ENCODE peak calls at places on chromosomes 3 and 15, in six cellular contexts. C is CD8-positive, alpha-beta T cell; L is CD4-positive, CD25-positive, alpha-beta regulatory T cell; P is body of pancreas; O is fibroblast of lung; M is aorta. I is an unnamed sample.

GRCh38 chr3:100171211-100171700 is 57.0 kb upstream of the FILIP1L start:
- DNase-seq in P (no peak), C (no peak), M (no peak), O (no peak), L (no peak), I (no peak)

GRCh38 chr3:31798840-31799239 is 182.2 kb downstream of the OSBPL10 start:
- DNase-seq in M (no peak), C (no peak), O (no peak), P (no peak), L (no peak), I (no peak)

GRCh38 chr15:70345251-70346019 is 247.7 kb upstream of the TLE3 start:
- DNase-seq in L (no peak), P (no peak), O (no peak), M (no peak), C (peak; percentile 8), I (no peak)

GRCh38 chr3:66441124-66441523 is 59.7 kb downstream of the LRIG1 start:
- DNase-seq in O (peak; percentile 40), L (no peak), M (no peak), P (no peak), C (no peak), I (no peak)

GRCh38 chr15:89172921-89173320 is 48.5 kb downstream of the RLBP1 start:
- DNase-seq in M (no peak), L (no peak), P (no peak), C (no peak), O (no peak), I (no peak)

GRCh38 chr15:77870195-77871065 is 207.1 kb downstream of the TBC1D2B start:
- DNase-seq in P (peak; percentile 76), M (peak; percentile 87), L (no peak), O (peak; percentile 60), C (peak; percentile 25), I (peak; percentile 65)

GRCh38 chr3:166071-166470 is 30.5 kb upstream of the CHL1 start:
- DNase-seq in P (no peak), L (no peak), O (no peak), C (no peak), M (no peak), I (no peak)

GRCh38 chr3:60517134-60517533 is 734.1 kb downstream of the FHIT start:
- DNase-seq in L (no peak), C (no peak), M (no peak), O (no peak), P (no peak), I (no peak)

GRCh38 chr3:28188686-28189085 is 52.7 kb upstream of the CMC1 start:
- DNase-seq in M (no peak), L (no peak), P (no peak), C (no peak), O (no peak), I (no peak)
- H3K4me1 ChIP-seq in M (no peaks in the 10 kb centered on the region), L (no peaks in the 10 kb centered on the region), P (no peaks in the 10 kb centered on the region), C (no peaks in the 10 kb centered on the region), O (no peaks in the 10 kb centered on the region), I (no peaks in the 10 kb centered on the region)

GRCh38 chr3:15647629-15648167 is 46.2 kb downstream of the BTD start:
- DNase-seq in M (no peak), L (no peak), P (peak; percentile 83), C (peak; percentile 58), O (peak; percentile 91), I (no peak)

GRCh38 chr3:15645246-15645645 is 43.7 kb downstream of the BTD start:
- DNase-seq in M (no peak), C (no peak), O (no peak), L (no peak), P (no peak), I (no peak)

GRCh38 chr3:15649341-15649740 is 47.8 kb downstream of the BTD start:
- DNase-seq in M (no peak), C (no peak), P (no peak), O (no peak), L (no peak), I (no peak)

GRCh38 chr3:15646924-15647511 is 45.5 kb downstream of the BTD start:
- DNase-seq in P (peak; percentile 66), C (no peak), M (peak; percentile 84), L (no peak), O (peak; percentile 99), I (peak; percentile 75)

DNA sequence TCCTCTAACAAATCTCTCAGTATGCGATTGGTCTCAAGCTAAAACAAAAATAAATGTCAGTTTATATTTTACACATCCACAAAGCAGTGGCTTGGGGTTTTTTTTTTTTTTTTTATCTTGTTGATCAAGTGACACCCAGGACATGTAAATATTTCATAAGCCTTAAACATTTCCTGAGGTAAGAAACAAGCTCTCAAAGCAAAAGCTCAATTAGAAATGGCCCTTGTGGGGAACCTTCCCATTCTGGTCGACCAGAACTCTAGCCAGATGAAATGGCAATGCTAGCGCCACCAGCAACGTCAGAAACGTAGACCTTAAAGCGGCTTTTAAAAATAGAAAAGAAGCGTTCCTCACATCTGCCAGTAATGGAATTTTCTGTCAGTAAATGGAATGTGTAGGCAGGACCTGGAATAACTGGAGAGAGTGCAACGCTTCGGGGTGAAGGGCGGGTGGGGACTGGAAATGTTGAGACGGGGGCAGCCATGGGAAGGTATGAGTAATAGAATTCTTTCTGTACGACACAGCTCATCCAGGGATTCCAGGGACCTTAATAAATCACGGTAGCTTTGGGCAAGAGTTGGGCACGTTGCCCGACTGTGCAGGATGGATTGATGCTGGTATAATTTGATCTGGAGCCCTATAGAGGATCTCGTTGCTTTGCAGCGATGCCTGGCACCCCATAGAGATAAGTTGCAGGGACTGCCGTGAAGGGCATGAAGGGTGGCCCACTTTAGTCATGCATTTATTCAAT is 44.4 kb downstream of the BTD start:
- DNase-seq in P (no peak), L (no peak), C (no peak), M (peak; percentile 91), O (peak; percentile 81), I (peak; percentile 63)
- H3K4me3 ChIP-seq in P (no peak overlapping the region), L (no peak overlapping the region), C (no peak overlapping the region), M (no peak overlapping the region), O (no peak overlapping the region), I (peak overlapping the region; percentile 30)

GRCh38 chr15:60589253-60589652 is 110.3 kb upstream of the ICE2 start:
- DNase-seq in M (no peak), L (no peak), O (no peak), C (peak; percentile 47), P (no peak), I (no peak)
- H3K27me3 ChIP-seq in M (no peaks in the 10 kb centered on the region), L (no peaks in the 10 kb centered on the region), O (no peaks in the 10 kb centered on the region), C (no peaks in the 10 kb centered on the region), P (no peaks in the 10 kb centered on the region), I (peaks cover 58% of the 10 kb centered on the region)

GRCh38 chr3:12629560-12629959 is 34.4 kb downstream of the RAF1 start:
- DNase-seq in L (no peak), O (peak; percentile 60), M (no peak), P (peak; percentile 59), C (no peak), I (no peak)
- H3K4me1 ChIP-seq in L (peaks cover 36% of the 10 kb centered on the region), O (peaks cover 5% of the 10 kb centered on the region), M (peaks cover 9% of the 10 kb centered on the region), P (peaks cover 59% of the 10 kb centered on the region), C (peaks cover 23% of the 10 kb centered on the region), I (peaks cover 19% of the 10 kb centered on the region)

GRCh38 chr15:58331903-58332675 is 99.7 kb upstream of the LIPC start:
- DNase-seq in O (peak; percentile 100), L (peak; percentile 20), M (peak; percentile 96), C (peak; percentile 84), P (peak; percentile 97), I (peak; percentile 99)
- H3K4me3 ChIP-seq in O (no peak overlapping the region), L (no peak overlapping the region), M (no peak overlapping the region), C (no peak overlapping the region), P (no peak overlapping the region), I (no peak overlapping the region)